ENCODE peak calls at places on chromosome 22, in eight cellular contexts. I is osteocyte; O is astrocyte of the hippocampus; H is AG09319; C is NCI-H446 treated with DMSO at 0.1 percent for 48 hours; B is NCI-H1436; U is NCI-H82; M is stimulated activated CD4-positive, alpha-beta T cell treated with anti-CD3 and anti-CD28 coated beads, Interleukin-1b, Interleukin-23, amount 100 ng/mL, for 4 hours. A is an unnamed sample.

GRCh38 chr22:50522208-50522805 is 3.1 kb downstream of the SCO2 start:
- DNase-seq in M (no peak), B (no peak), I (no peak), O (no peak), U (no peak), H (no peak), C (no peak), A (no peak)

GRCh38 chr22:49923445-49923844 is 5.0 kb downstream of the CRELD2 start:
- DNase-seq in H (no peak), M (no peak), I (no peak), B (no peak), U (no peak), C (no peak), O (no peak), A (no peak)

GRCh38 chr22:47168900-47169800 is 406.7 kb downstream of the TBC1D22A start:
- DNase-seq in U (peak), B (no peak), M (no peak), H (no peak), I (no peak), C (no peak), O (no peak), A (no peak)

GRCh38 chr22:46619240-46619829 is 851 bp upstream of the GRAMD4 start:
- DNase-seq in M (no peak), B (no peak), I (no peak), U (no peak), H (no peak), C (no peak), O (peak), A (no peak)

GRCh38 chr22:28759861-28760560 is 12.5 kb upstream of the CCDC117 start:
- DNase-seq in M (no peak), U (no peak), H (no peak), C (no peak), B (no peak), I (no peak), O (peak), A (no peak)

GRCh38 chr22:35315855-35316745 is 16.4 kb downstream of the TOM1 start:
- DNase-seq in C (no peak), O (no peak), B (peak), I (no peak), H (no peak), M (no peak), U (no peak), A (no peak)

GRCh38 chr22:26398741-26399153 is 30.3 kb upstream of the ASPHD2 start:
- DNase-seq in U (peak), O (peak), H (peak), I (peak), C (peak), B (peak), M (peak), A (peak)

GRCh38 chr22:46803031-46803880 is 40.8 kb downstream of the TBC1D22A start:
- DNase-seq in M (peak), H (no peak), I (peak), U (peak), O (peak), B (peak), C (no peak), A (peak)

GRCh38 chr22:39024923-39025322 is 4.0 kb downstream of the APOBEC3D start:
- DNase-seq in B (no peak), I (no peak), H (no peak), O (no peak), M (no peak), C (no peak), U (no peak), A (no peak)

GRCh38 chr22:38051900-38052862 is 5.0 kb upstream of the PICK1 start:
- DNase-seq in C (peak), B (peak), O (peak), U (peak), H (peak), I (peak), M (peak), A (peak)

GRCh38 chr22:30424471-30425326 is 869 bp upstream of the MTFP1 start:
- DNase-seq in B (no peak), H (no peak), I (no peak), U (peak), O (no peak), M (no peak), C (no peak), A (peak)

GRCh38 chr22:40019100-40019499 is 24.3 kb downstream of the FAM83F start:
- DNase-seq in C (no peak), H (no peak), M (no peak), U (no peak), B (no peak), O (no peak), I (no peak), A (no peak)

GRCh38 chr22:24432059-24432853 is 4.9 kb downstream of the ADORA2A start:
- DNase-seq in U (no peak), B (no peak), H (no peak), O (peak), C (peak), I (no peak), M (peak), A (peak)

GRCh38 chr22:38202437-38203089 is 769 bp downstream of the MAFF start:
- DNase-seq in H (peak), I (peak), C (no peak), U (peak), M (peak), O (peak), B (peak), A (peak)

GRCh38 chr22:22687638-22688500 is 43.5 kb downstream of the GGTLC2 start:
- DNase-seq in C (peak), I (no peak), H (no peak), O (peak), M (peak), B (no peak), U (peak), A (peak)

GRCh38 chr22:32175751-32176644 is 16.9 kb upstream of the C22orf42 start:
- DNase-seq in H (no peak), M (no peak), I (peak), C (no peak), O (no peak), B (no peak), U (no peak), A (no peak)

GRCh38 chr22:31240011-31240410 is 27.9 kb downstream of the LIMK2 start:
- DNase-seq in H (no peak), O (no peak), M (no peak), B (no peak), I (no peak), C (no peak), U (no peak), A (peak)

GRCh38 chr22:29811377-29811776 is 26.7 kb downstream of the ASCC2 start:
- DNase-seq in O (no peak), M (no peak), U (no peak), C (no peak), I (no peak), B (no peak), H (no peak), A (no peak)